ENCODE peak calls at places on chromosomes 5 and 9, in seven cellular contexts. E is nephron progenitor cell, F is uterus, X is IMR-90, M is BJ, N is HCT116, W is adrenal gland. B is an unnamed sample.
A peak's percentile ranks its signal among the peaks of the same experiment; 100 is the strongest.

GRCh38 chr9:35649431-35650340 is 1.0 kb downstream of the SIT1 start:
- DNase-seq in X (no peak), E (no peak), M (no peak), N (no peak), F (no peak), W (no peak), B (no peak)

GRCh38 chr5:127840809-127841208 is 137.6 kb downstream of the CCDC192 start:
- DNase-seq in E (no peak), F (no peak), M (no peak), X (no peak), N (no peak), W (no peak), B (no peak)

GRCh38 chr9:16816006-16816405 is 54.5 kb downstream of the BNC2 start:
- DNase-seq in W (no peak), F (no peak), E (no peak), X (no peak), N (no peak), M (no peak), B (no peak)

GRCh38 chr9:106069241-106069640 is 374.9 kb downstream of the TMEM38B start:
- DNase-seq in M (no peak), F (no peak), N (no peak), W (no peak), E (no peak), X (no peak), B (no peak)

GRCh38 chr5:23506329-23507236 is 826 bp upstream of the PRDM9 start:
- DNase-seq in N (no peak), X (no peak), M (no peak), F (no peak), W (no peak), E (peak; percentile 18), B (no peak)

GRCh38 chr9:88808761-88809370 is 182.4 kb upstream of the S1PR3 start:
- DNase-seq in E (no peak), N (no peak), M (no peak), F (no peak), W (no peak), X (no peak), B (no peak)

GRCh38 chr9:129484325-129485000 is 136.4 kb downstream of the C9orf50 start:
- DNase-seq in W (no peak), N (no peak), X (no peak), F (no peak), M (no peak), E (no peak), B (no peak)

GRCh38 chr9:93586290-93587057 is 10.1 kb downstream of the PHF2 start:
- DNase-seq in M (no peak), W (peak; percentile 16), N (no peak), F (no peak), X (no peak), E (no peak), B (no peak)

GRCh38 chr5:13316191-13316590 is 628.3 kb downstream of the DNAH5 start:
- DNase-seq in N (no peak), F (no peak), X (no peak), W (no peak), E (peak; percentile 12), M (no peak), B (no peak)

GRCh38 chr9:30774326-30774725 is 1610.1 kb upstream of the ACO1 start:
- DNase-seq in W (no peak), N (no peak), E (peak; percentile 7), M (no peak), X (no peak), F (no peak), B (peak; percentile 14)

GRCh38 chr5:178307266-178308045 is 74.9 kb upstream of the PHYKPL start:
- DNase-seq in M (no peak), X (no peak), N (no peak), F (no peak), E (no peak), W (no peak), B (peak; percentile 14)

DNA sequence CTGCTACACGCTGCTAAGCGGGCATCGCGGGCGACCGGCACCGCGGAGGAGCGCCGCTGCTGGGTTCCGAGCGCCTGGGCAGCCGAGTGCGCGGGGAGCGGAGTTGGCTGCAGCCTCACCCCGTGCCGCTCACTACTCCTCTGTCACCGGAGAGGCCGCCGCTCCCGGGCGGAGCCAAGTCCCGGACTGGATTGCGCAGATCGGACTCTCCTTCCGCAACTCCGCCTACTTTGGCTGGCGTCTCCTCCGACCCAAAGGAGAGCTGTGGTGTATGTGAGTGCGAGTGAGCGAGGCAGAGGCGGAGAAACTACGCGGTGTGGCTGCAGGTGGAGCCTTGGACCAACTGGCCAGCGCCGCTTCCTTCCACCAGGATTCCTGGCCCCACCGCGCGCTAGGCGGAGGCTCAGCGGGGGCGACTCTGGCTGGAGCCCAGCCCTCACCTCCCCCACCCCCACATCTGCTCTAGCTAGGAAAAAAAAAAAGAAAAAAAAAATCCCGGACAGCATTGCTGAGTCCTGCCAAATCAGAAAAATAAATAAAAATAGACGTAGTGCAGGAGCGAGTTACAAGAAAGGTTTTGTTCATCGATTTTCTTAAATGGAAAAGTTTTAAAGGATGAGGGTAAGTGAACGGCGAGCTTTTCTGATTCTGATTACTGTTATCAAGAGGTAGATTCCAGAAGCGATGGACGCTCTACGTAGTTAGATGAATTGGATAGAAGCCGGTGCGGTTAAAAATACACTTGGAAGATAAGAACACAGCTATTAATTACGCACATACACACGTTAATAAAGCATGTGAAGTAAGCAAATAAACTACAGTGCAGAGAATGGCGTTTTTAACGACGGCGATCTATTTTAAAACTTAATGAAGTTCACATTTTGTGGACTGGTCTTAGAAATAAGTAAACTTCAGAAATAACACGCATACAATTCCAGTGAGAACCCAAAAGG is at the start of gene SEMA6A:
- DNase-seq in W (peak; percentile 97), F (peak; percentile 85), M (peak; percentile 20), N (peak; percentile 95), X (peak; percentile 75), E (peak; percentile 94), B (peak; percentile 93)
- TF ChIP-seq CTCF in W (no peak), F (peak; percentile 12), M (no peak), N (no peak), X (no peak), E (no peak), B (no peak)

GRCh38 chr9:14031761-14032279 is 282.1 kb downstream of the NFIB start:
- DNase-seq in X (no peak), W (no peak), M (no peak), F (no peak), N (no peak), E (no peak), B (no peak)

GRCh38 chr9:14033067-14033466 is 280.9 kb downstream of the NFIB start:
- DNase-seq in X (no peak), F (no peak), W (no peak), E (no peak), M (no peak), N (no peak), B (no peak)

GRCh38 chr9:14030350-14030823 is 283.6 kb downstream of the NFIB start:
- DNase-seq in E (no peak), W (no peak), X (peak; percentile 66), N (no peak), M (no peak), F (no peak), B (no peak)

GRCh38 chr9:14029811-14030210 is 284.1 kb downstream of the NFIB start:
- DNase-seq in M (no peak), W (no peak), N (no peak), E (no peak), F (no peak), X (no peak), B (no peak)

GRCh38 chr9:14031015-14031414 is 282.9 kb downstream of the NFIB start:
- DNase-seq in W (no peak), F (peak; percentile 24), M (no peak), N (no peak), E (peak; percentile 11), X (peak; percentile 18), B (no peak)
- TF ChIP-seq CTCF in W (no peak), F (no peak), M (no peak), N (no peak), E (no peak), X (no peak), B (no peak)

DNA sequence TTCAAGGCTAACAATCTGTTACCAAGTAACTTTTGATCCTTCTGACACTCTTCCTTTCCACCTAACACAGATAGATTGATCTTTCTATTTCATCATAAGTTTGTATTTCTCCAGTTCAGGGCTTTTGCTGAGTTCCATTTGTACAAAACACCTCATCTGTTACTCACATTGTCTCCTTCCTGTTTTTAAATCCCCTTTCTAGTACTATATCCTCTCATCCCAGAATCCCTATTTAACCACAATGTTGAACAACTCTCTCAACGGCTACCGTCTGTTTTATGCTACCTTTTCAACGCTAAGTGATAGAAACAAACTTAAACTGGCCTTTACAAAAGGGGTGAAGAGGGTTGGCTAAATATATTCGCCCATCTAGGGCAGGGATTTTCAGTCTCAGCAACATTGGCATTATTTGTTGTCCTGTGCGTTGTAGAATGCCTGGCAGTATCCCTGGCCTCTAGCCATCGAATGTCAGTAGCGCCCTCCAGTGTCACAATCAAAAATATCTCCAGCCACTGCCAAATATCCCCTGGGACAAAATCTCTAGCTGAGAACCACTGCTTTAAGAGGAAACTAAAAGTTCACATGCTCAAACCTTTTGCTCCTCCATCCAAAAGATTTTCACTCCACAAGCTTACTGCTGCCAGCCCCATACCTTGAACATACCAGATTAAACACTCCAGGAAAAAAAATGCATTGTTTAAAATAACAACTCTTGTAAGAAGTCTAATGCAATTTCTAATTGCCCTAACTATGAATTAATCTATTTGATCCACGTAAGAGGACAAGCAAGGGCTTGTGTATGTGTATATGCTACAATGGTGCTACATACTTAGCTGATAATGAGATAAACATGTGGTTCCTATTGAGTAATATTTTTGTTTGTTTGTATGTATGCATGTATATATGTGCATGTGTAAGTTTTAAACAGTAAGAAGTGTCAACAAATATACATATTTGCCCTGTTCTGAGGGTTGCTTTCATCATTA is 344.0 kb downstream of the PTPRD start:
- DNase-seq in F (no peak), X (peak; percentile 12), W (peak; percentile 53), M (no peak), E (peak; percentile 62), N (no peak), B (no peak)
- TF ChIP-seq CTCF in F (no peak), X (peak; percentile 55), W (peak; percentile 31), M (no peak), E (peak; percentile 59), N (no peak), B (no peak)

GRCh38 chr5:7877851-7878250 is 8.9 kb downstream of the MTRR start:
- DNase-seq in X (peak; percentile 43), F (no peak), E (no peak), N (no peak), M (no peak), W (peak; percentile 51), B (no peak)

GRCh38 chr5:7878381-7878873 is 9.5 kb downstream of the MTRR start:
- DNase-seq in X (peak; percentile 76), N (no peak), W (no peak), E (no peak), F (no peak), M (no peak), B (no peak)

GRCh38 chr5:7882926-7883325 is 14.0 kb downstream of the MTRR start:
- DNase-seq in M (no peak), W (no peak), F (no peak), N (no peak), E (no peak), X (no peak), B (no peak)

GRCh38 chr5:7881816-7882215 is 12.9 kb downstream of the MTRR start:
- DNase-seq in M (no peak), X (no peak), E (no peak), F (no peak), W (no peak), N (no peak), B (no peak)

DNA sequence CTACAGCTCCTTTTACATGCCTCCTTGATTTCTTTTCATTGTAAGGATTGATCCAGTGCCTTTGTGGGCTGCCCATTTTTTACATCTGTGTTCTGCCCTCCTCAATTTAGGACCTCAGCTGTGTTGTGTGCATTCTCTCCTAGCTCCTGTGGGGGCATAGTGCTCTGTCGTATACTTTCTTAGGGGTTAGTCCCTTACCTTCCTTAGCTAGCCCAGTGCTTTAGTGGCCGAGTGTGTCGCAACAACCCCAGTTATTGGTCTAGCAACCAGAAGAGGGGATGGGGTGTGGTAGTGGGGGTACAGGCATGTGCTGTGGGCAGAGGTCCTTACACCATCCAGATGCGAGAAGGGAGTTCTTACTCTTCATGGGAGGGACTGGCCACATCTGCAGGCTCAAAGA is 12.1 kb downstream of the MTRR start:
- DNase-seq in W (no peak), X (no peak), E (no peak), M (no peak), F (no peak), N (no peak), B (no peak)
- TF ChIP-seq CTCF in W (no peak), X (no peak), E (no peak), M (no peak), F (no peak), N (no peak), B (no peak)

B was measured in Caco-2.